ENCODE peak calls at places on chromosomes 4 and X, in four cellular contexts. One of them, this sample, is unnamed.
A peak's percentile ranks its signal among the peaks of the same experiment; 100 is the strongest.

GRCh38 chrX:137194164-137194563 is 160.4 kb upstream of the GPR101 start:
- DNase-seq in HepG2: peak; percentile 12
- DNase-seq in WTC11: peak; percentile 24
- DNase-seq in K562: peak; percentile 5
- DNase-seq in this sample: peak; percentile 70

GRCh38 chrX:129577473-129577872 is 37.4 kb downstream of the OCRL start:
- DNase-seq in K562: peak; percentile 22
- DNase-seq in HepG2: no peak
- DNase-seq in WTC11: no peak
- DNase-seq in this sample: no peak

GRCh38 chr4:10015140-10015753 is 6.0 kb downstream of the SLC2A9 start:
- DNase-seq in K562: no peak
- DNase-seq in HepG2: no peak
- DNase-seq in WTC11: peak; percentile 73
- DNase-seq in this sample: no peak

GRCh38 chr4:159267023-159267939 is 164.4 kb downstream of the RAPGEF2 start:
- DNase-seq in WTC11: no peak
- DNase-seq in K562: no peak
- DNase-seq in HepG2: no peak
- DNase-seq in this sample: no peak

GRCh38 chrX:3651272-3651671 is 62.2 kb downstream of the PRKX start:
- DNase-seq in WTC11: no peak
- DNase-seq in HepG2: no peak
- DNase-seq in K562: no peak
- DNase-seq in this sample: no peak

GRCh38 chr4:110196206-110196870 is 2.1 kb downstream of the ELOVL6 start:
- DNase-seq in K562: peak; percentile 76
- DNase-seq in WTC11: peak; percentile 83
- DNase-seq in HepG2: peak; percentile 41
- DNase-seq in this sample: peak; percentile 39

GRCh38 chrX:31420711-31421151 is 348.9 kb upstream of the FTHL17 start:
- DNase-seq in HepG2: no peak
- DNase-seq in K562: no peak
- DNase-seq in WTC11: no peak
- DNase-seq in this sample: no peak

GRCh38 chr4:166662266-166662843 is 571.9 kb downstream of the SPOCK3 start:
- DNase-seq in K562: no peak
- DNase-seq in HepG2: no peak
- DNase-seq in WTC11: no peak
- DNase-seq in this sample: no peak

GRCh38 chrX:20270557-20270880 is 3.8 kb upstream of the RPS6KA3 start:
- DNase-seq in WTC11: no peak
- DNase-seq in K562: no peak
- DNase-seq in HepG2: peak; percentile 61
- DNase-seq in this sample: no peak

GRCh38 chr4:137471895-137472294 is 60.4 kb downstream of the PCDH18 start:
- DNase-seq in HepG2: no peak
- DNase-seq in WTC11: no peak
- DNase-seq in K562: no peak
- DNase-seq in this sample: no peak

GRCh38 chr4:23516719-23517118 is 373.1 kb downstream of the PPARGC1A start:
- DNase-seq in K562: no peak
- DNase-seq in HepG2: no peak
- DNase-seq in WTC11: no peak
- DNase-seq in this sample: no peak

GRCh38 chrX:964831-965416 is 247.5 kb downstream of the CRLF2 start:
- DNase-seq in WTC11: no peak
- DNase-seq in K562: no peak
- DNase-seq in HepG2: no peak
- DNase-seq in this sample: no peak

GRCh38 chr4:153084939-153085630 is 119.2 kb upstream of the TRIM2 start:
- DNase-seq in WTC11: peak; percentile 92
- DNase-seq in HepG2: no peak
- DNase-seq in K562: peak; percentile 79
- DNase-seq in this sample: peak; percentile 79

GRCh38 chrX:50343917-50344316 is 126.7 kb downstream of the DGKK start:
- DNase-seq in WTC11: no peak
- DNase-seq in K562: no peak
- DNase-seq in HepG2: no peak
- DNase-seq in this sample: no peak

GRCh38 chrX:108165349-108166111 is 74.0 kb downstream of the ATG4A start:
- DNase-seq in WTC11: peak; percentile 19
- DNase-seq in K562: peak; percentile 26
- DNase-seq in HepG2: peak; percentile 33
- DNase-seq in this sample: peak; percentile 74

GRCh38 chr4:2732526-2732925 is 23.6 kb downstream of the TNIP2 start:
- DNase-seq in WTC11: no peak
- DNase-seq in HepG2: no peak
- DNase-seq in K562: no peak
- DNase-seq in this sample: no peak

GRCh38 chr4:8355864-8356565 is 84.5 kb downstream of the ACOX3 start:
- DNase-seq in K562: no peak
- DNase-seq in WTC11: no peak
- DNase-seq in HepG2: no peak
- DNase-seq in this sample: no peak

GRCh38 chrX:107736781-107737531 is 38.6 kb downstream of the TSC22D3 start:
- DNase-seq in WTC11: peak; percentile 32
- DNase-seq in HepG2: peak; percentile 16
- DNase-seq in K562: no peak
- DNase-seq in this sample: peak; percentile 73

GRCh38 chr4:101217353-101218031 is 129.8 kb downstream of the PPP3CA start:
- DNase-seq in K562: no peak
- DNase-seq in WTC11: no peak
- DNase-seq in HepG2: no peak
- DNase-seq in this sample: no peak

GRCh38 chr4:1245481-1246051 is 3.4 kb downstream of the CTBP1 start:
- DNase-seq in HepG2: no peak
- DNase-seq in WTC11: no peak
- DNase-seq in K562: peak; percentile 9
- DNase-seq in this sample: no peak

GRCh38 chr4:1248262-1249147 is at the start of gene CTBP1:
- DNase-seq in K562: peak; percentile 95
- DNase-seq in HepG2: peak; percentile 51
- DNase-seq in WTC11: peak; percentile 68
- DNase-seq in this sample: peak; percentile 99

GRCh38 chr4:1247811-1248261 is 1.1 kb downstream of the CTBP1 start:
- DNase-seq in HepG2: no peak
- DNase-seq in K562: no peak
- DNase-seq in WTC11: peak; percentile 47
- DNase-seq in this sample: peak; percentile 55

GRCh38 chr4:1246111-1246881 is 2.6 kb downstream of the CTBP1 start:
- DNase-seq in HepG2: no peak
- DNase-seq in K562: peak; percentile 6
- DNase-seq in WTC11: peak; percentile 11
- DNase-seq in this sample: no peak

DNA sequence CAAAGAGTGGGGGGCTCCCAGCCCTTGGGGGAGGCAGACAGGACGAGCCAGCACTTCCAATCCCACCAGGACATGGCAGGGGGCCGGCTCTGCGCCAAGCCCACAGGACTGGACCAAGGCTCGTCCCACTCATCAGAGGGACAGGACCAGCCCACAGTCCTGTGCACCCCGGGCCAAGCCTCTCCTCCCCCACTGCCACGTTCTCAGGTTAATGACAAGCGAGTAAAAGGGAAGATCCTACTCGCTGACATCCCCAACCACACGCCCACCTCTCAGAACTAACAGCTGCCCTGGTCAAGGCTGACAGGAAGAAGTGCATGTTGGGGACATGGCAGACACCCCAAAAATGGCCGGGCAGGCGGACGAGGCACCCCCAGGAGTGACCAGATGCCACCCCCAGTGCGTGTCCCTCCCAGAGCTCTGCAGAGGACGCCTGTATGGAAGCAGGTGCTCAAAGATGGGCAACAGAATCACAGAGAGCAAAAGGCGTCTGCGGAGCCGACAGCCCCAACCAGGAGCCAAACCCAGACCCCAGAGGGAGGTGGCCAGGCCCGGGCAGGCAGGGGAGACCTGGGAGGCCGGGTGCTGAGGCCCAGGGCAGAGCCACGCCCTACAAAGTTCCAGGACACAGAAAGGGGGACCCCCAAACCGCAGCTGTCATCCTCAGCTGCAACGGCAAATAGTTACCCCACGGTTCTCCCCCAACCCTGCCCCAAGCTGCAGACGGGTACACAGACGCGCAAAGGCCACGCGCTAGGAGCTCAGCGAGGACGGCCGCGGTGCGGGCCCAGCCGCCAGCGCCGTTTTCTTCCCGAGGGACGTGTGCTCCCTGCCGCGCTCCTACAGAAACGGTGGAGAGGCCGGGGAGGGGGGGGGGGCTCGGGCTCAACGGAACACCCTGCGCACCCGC is 1.8 kb downstream of the CTBP1 start:
- DNase-seq in HepG2: no peak
- DNase-seq in WTC11: peak; percentile 18
- DNase-seq in K562: peak; percentile 53
- DNase-seq in this sample: no peak
- TF ChIP-seq ELF4 in HepG2: no peak
- TF ChIP-seq ELF4 in WTC11: no peak
- TF ChIP-seq ELF4 in K562: no peak
- TF ChIP-seq ELF4 in this sample: no peak

GRCh38 chr4:139840773-139841172 is 175.2 kb downstream of the MGST2 start:
- DNase-seq in WTC11: no peak
- DNase-seq in K562: no peak
- DNase-seq in HepG2: no peak
- DNase-seq in this sample: no peak

GRCh38 chr4:139841464-139842195 is 176.0 kb downstream of the MGST2 start:
- DNase-seq in HepG2: peak; percentile 98
- DNase-seq in WTC11: no peak
- DNase-seq in K562: peak; percentile 10
- DNase-seq in this sample: peak; percentile 23

GRCh38 chr4:139843643-139844042 is 178.0 kb downstream of the MGST2 start:
- DNase-seq in HepG2: no peak
- DNase-seq in WTC11: no peak
- DNase-seq in K562: no peak
- DNase-seq in this sample: no peak

GRCh38 chr4:139838811-139839210 is 173.2 kb downstream of the MGST2 start:
- DNase-seq in WTC11: no peak
- DNase-seq in K562: no peak
- DNase-seq in HepG2: no peak
- DNase-seq in this sample: no peak

GRCh38 chr4:139839664-139840063 is 174.0 kb downstream of the MGST2 start:
- DNase-seq in K562: no peak
- DNase-seq in WTC11: no peak
- DNase-seq in HepG2: no peak
- DNase-seq in this sample: no peak
- TF ChIP-seq SP1 in K562: no peak
- TF ChIP-seq SP1 in WTC11: no peak
- TF ChIP-seq SP1 in HepG2: no peak
- TF ChIP-seq SP1 in this sample: no peak

GRCh38 chrX:64204701-64205440 is 637 bp downstream of the AMER1 start:
- DNase-seq in WTC11: peak; percentile 28
- DNase-seq in HepG2: peak; percentile 0
- DNase-seq in K562: peak; percentile 45
- DNase-seq in this sample: peak; percentile 35

GRCh38 chrX:64205735-64206491 is 405 bp upstream of the AMER1 start:
- DNase-seq in K562: peak; percentile 91
- DNase-seq in WTC11: peak; percentile 89
- DNase-seq in HepG2: peak; percentile 81
- DNase-seq in this sample: peak; percentile 81

GRCh38 chrX:64204252-64204651 is 1.3 kb downstream of the AMER1 start:
- DNase-seq in HepG2: peak; percentile 55
- DNase-seq in K562: no peak
- DNase-seq in WTC11: peak; percentile 10
- DNase-seq in this sample: no peak

GRCh38 chrX:64205441-64205734 is at the start of gene AMER1:
- DNase-seq in HepG2: no peak
- DNase-seq in WTC11: no peak
- DNase-seq in K562: no peak
- DNase-seq in this sample: no peak

DNA sequence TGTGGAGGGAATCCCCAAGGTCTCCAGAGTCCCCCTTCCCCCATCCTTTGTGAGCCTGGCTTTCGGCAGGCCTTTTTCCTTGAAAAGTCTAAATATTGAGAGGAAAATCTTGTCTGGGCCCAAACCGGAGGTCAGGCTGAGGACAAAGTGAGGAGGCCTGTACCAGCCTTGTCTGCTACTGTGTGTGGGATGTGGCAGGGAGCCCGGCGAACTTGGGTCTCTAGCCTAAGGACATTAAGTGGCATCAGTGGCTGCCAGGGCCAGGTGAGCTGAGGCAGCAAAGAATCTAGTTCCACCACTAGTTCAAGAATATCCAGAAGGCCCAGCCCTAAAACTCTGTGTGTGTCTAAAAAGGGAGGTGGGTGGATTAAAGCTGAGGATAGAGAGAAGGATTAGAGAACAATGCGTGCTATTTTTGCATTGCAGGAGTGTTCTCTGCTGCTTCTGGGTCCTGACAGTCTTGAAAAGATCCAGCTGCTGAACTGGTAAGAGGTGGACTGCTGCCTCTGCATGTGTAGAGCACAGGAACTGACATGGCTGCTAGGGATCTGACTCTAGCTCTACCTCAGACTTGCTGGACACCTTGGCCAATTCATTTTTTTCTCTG is 1.2 kb upstream of the AMER1 start:
- DNase-seq in WTC11: no peak
- DNase-seq in K562: no peak
- DNase-seq in HepG2: no peak
- DNase-seq in this sample: no peak
- TF ChIP-seq ELF4 in WTC11: no peak
- TF ChIP-seq ELF4 in K562: no peak
- TF ChIP-seq ELF4 in HepG2: no peak
- TF ChIP-seq ELF4 in this sample: no peak

DNA sequence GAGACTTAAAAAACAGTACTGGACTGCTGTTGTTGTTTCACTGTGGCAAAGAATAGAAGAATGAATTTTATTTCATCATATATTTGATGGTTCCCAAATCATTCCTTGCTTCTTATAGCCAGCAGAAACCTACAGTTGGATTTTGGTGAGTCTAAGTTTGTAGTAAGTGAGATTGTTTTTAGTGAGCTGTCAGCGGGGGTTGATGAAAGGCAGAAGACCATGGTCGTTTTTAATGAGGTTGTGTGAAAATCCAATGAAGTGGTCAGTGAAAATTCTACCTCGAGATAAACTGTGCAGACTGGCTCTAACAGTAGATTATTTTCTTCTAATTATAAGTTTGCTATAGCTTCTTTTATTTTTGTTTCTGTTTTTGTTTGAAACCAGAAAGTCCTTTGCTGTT is 36.2 kb downstream of the ANAPC4 start:
- DNase-seq in HepG2: no peak
- DNase-seq in WTC11: no peak
- DNase-seq in K562: no peak
- DNase-seq in this sample: no peak
- TF ChIP-seq SP1 in HepG2: no peak
- TF ChIP-seq SP1 in WTC11: no peak
- TF ChIP-seq SP1 in K562: no peak
- TF ChIP-seq SP1 in this sample: no peak

GRCh38 chr4:113957961-113958360 is 21.5 kb downstream of the ARSJ start:
- DNase-seq in HepG2: no peak
- DNase-seq in WTC11: no peak
- DNase-seq in K562: no peak
- DNase-seq in this sample: no peak
- TF ChIP-seq ELF4 in HepG2: no peak
- TF ChIP-seq ELF4 in WTC11: no peak
- TF ChIP-seq ELF4 in K562: no peak
- TF ChIP-seq ELF4 in this sample: no peak

GRCh38 chr4:143375326-143376073 is 38.8 kb downstream of the GAB1 start:
- DNase-seq in WTC11: peak; percentile 47
- DNase-seq in HepG2: peak; percentile 17
- DNase-seq in K562: peak; percentile 39
- DNase-seq in this sample: no peak
- TF ChIP-seq SP1 in WTC11: no peak
- TF ChIP-seq SP1 in HepG2: no peak
- TF ChIP-seq SP1 in K562: no peak
- TF ChIP-seq SP1 in this sample: no peak